ENCODE peak calls at places on chromosome 17, in five cellular contexts. P is lower leg skin; A is neural crest cell; U is GM20000; W is activated CD4-positive, alpha-beta memory T cell treated with anti-CD3 and anti-CD28 coated beads, Interleukin-2, amount 10 ng/mL, durations not matched to agents 7 days and 5 days. I is an unnamed sample.

GRCh38 chr17:7688808-7689316 is 585 bp downstream of the WRAP53 start:
- DNase-seq in U (no peak), W (no peak), P (no peak), A (no peak), I (no peak)

GRCh38 chr17:75998327-75998795 is 2.3 kb upstream of the CDK3 start:
- DNase-seq in U (no peak), W (no peak), P (no peak), A (no peak), I (no peak)

GRCh38 chr17:27379863-27380533 is 76.2 kb upstream of the KSR1 start:
- DNase-seq in W (no peak), A (peak; percentile 35), U (no peak), P (peak; percentile 88), I (peak; percentile 17)

GRCh38 chr17:66098040-66098439 is 93.9 kb downstream of the CEP112 start:
- DNase-seq in U (no peak), A (no peak), W (no peak), P (no peak), I (no peak)

GRCh38 chr17:83007504-83008475 is 71.6 kb upstream of the METRNL start:
- DNase-seq in U (no peak), P (peak; percentile 80), W (no peak), A (no peak), I (no peak)

GRCh38 chr17:259341-259976 is 78.0 kb upstream of the DOC2B start:
- DNase-seq in P (peak; percentile 75), A (no peak), W (no peak), U (no peak), I (no peak)

GRCh38 chr17:68489919-68490318 is 22.3 kb upstream of the PRKAR1A start:
- DNase-seq in U (no peak), W (no peak), A (no peak), P (no peak), I (no peak)

GRCh38 chr17:11642655-11643054 is 44.4 kb downstream of the DNAH9 start:
- DNase-seq in U (no peak), P (peak; percentile 83), W (no peak), A (no peak), I (no peak)

GRCh38 chr17:79092567-79092966 is 17.9 kb downstream of the ENGASE start:
- DNase-seq in A (no peak), W (no peak), P (no peak), U (no peak), I (no peak)

GRCh38 chr17:37527249-37527851 is 37.7 kb downstream of the DUSP14 start:
- DNase-seq in U (peak; percentile 41), W (no peak), A (no peak), P (peak; percentile 18), I (peak; percentile 56)

GRCh38 chr17:33520404-33521032 is 227.4 kb upstream of the ASIC2 start:
- DNase-seq in U (peak; percentile 63), W (peak; percentile 39), P (no peak), A (peak; percentile 86), I (peak; percentile 27)

GRCh38 chr17:83152745-83153611 is 73.6 kb downstream of the METRNL start:
- DNase-seq in A (no peak), W (no peak), U (no peak), P (peak; percentile 93), I (no peak)

GRCh38 chr17:40916366-40916765 is 21.1 kb downstream of the KRT23 start:
- DNase-seq in A (no peak), P (no peak), W (no peak), U (no peak), I (no peak)

GRCh38 chr17:78131172-78132085 is 858 bp downstream of the TMC8 start:
- DNase-seq in A (no peak), W (peak; percentile 54), U (peak; percentile 60), P (peak; percentile 85), I (no peak)

GRCh38 chr17:5237541-5238016 is 2.9 kb upstream of the SCIMP start:
- DNase-seq in W (peak; percentile 50), A (peak; percentile 24), P (peak; percentile 89), U (peak; percentile 57), I (no peak)

GRCh38 chr17:67441052-67441738 is 64.1 kb downstream of the PITPNC1 start:
- DNase-seq in P (peak; percentile 83), U (peak; percentile 36), W (peak; percentile 79), A (no peak), I (no peak)

GRCh38 chr17:6435968-6436367 is 1.0 kb upstream of the AIPL1 start:
- DNase-seq in U (peak; percentile 84), W (peak; percentile 69), A (peak; percentile 71), P (no peak), I (peak; percentile 19)

GRCh38 chr17:8955560-8955959 is 9.9 kb downstream of the PIK3R5 start:
- DNase-seq in A (no peak), P (peak; percentile 82), W (no peak), U (no peak), I (no peak)

GRCh38 chr17:2701161-2701995 is 10.2 kb downstream of the CLUH start:
- DNase-seq in W (no peak), U (peak; percentile 20), A (no peak), P (peak; percentile 87), I (no peak)

GRCh38 chr17:64984181-64984580 is 64.9 kb upstream of the LRRC37A3 start:
- DNase-seq in P (no peak), U (no peak), A (no peak), W (no peak), I (no peak)